ENCODE peak calls at places on chromosomes 16 and 17, in ten cellular contexts. X, B, U, D, A, M, C, J, Y and E are unnamed samples.

GRCh38 chr17:418421-418751 is 65.8 kb upstream of the RPH3AL start:
- DNase-seq in C (no peak), M (peak; percentile 76), J (no peak), D (peak; percentile 45), X (no peak), U (no peak), A (no peak), Y (no peak), B (no peak), E (no peak)

GRCh38 chr16:66205287-66206167 is 161.0 kb upstream of the CDH5 start:
- DNase-seq in B (no peak), C (no peak), D (no peak), X (no peak), U (peak; percentile 7), M (no peak), Y (peak; percentile 37), A (no peak), J (no peak), E (peak; percentile 32)

GRCh38 chr17:77636835-77637806 is 321.4 kb upstream of the TNRC6C start:
- DNase-seq in D (no peak), C (no peak), A (no peak), B (no peak), Y (no peak), X (no peak), J (no peak), U (no peak), M (no peak), E (no peak)

GRCh38 chr17:46911311-46911710 is 11.6 kb upstream of the GOSR2 start:
- DNase-seq in D (no peak), C (no peak), A (no peak), U (no peak), X (no peak), Y (no peak), M (no peak), B (no peak), J (no peak), E (no peak)

GRCh38 chr17:57338257-57338919 is 82.1 kb downstream of the MSI2 start:
- DNase-seq in M (no peak), U (no peak), A (no peak), D (peak; percentile 96), C (peak; percentile 64), J (no peak), X (no peak), Y (no peak), B (peak; percentile 42), E (no peak)

GRCh38 chr16:87682852-87683399 is 80.6 kb downstream of the JPH3 start:
- DNase-seq in M (no peak), J (no peak), U (no peak), D (no peak), C (no peak), Y (no peak), B (no peak), X (no peak), A (no peak), E (no peak)

GRCh38 chr16:83838151-83838550 is 30.4 kb downstream of the HSBP1 start:
- DNase-seq in U (no peak), D (no peak), X (no peak), Y (no peak), B (no peak), J (no peak), M (no peak), C (no peak), A (no peak), E (no peak)

GRCh38 chr17:13765701-13766100 is 164.0 kb upstream of the HS3ST3A1 start:
- DNase-seq in J (no peak), D (no peak), U (peak; percentile 34), B (no peak), X (no peak), M (no peak), Y (no peak), C (no peak), A (no peak), E (no peak)